ENCODE peak calls at places on chromosomes 12 and 14, in five cellular contexts. B, J, V, P and T are unnamed samples.

GRCh38 chr12:24560867-24561266 is 388.0 kb downstream of the BCAT1 start:
- DNase-seq in V (no peak), P (no peak), B (peak), J (no peak), T (no peak)

GRCh38 chr12:71710276-71711125 is 24.6 kb downstream of the TMEM19 start:
- DNase-seq in B (peak), V (no peak), P (no peak), J (no peak), T (peak)

GRCh38 chr12:131860472-131861260 is 32.5 kb downstream of the MMP17 start:
- DNase-seq in V (no peak), P (peak), J (peak), B (peak), T (peak)

GRCh38 chr12:112183141-112183581 is 57.8 kb downstream of the TRAFD1 start:
- DNase-seq in V (no peak), B (peak), J (no peak), P (peak), T (peak)

GRCh38 chr14:34693228-34693939 is 21.0 kb downstream of the CFL2 start:
- DNase-seq in B (peak), P (peak), J (peak), V (peak), T (peak)

GRCh38 chr12:127681151-127681754 is 585.7 kb upstream of the TMEM132C start:
- DNase-seq in B (no peak), V (no peak), J (no peak), P (no peak), T (no peak)

GRCh38 chr12:25241171-25242020 is 9.3 kb downstream of the KRAS start:
- DNase-seq in P (no peak), J (peak), V (no peak), B (peak), T (no peak)

GRCh38 chr14:101351146-101351545 is 210.1 kb upstream of the DIO3 start:
- DNase-seq in B (no peak), J (no peak), P (no peak), V (no peak), T (no peak)

GRCh38 chr12:43722621-43723020 is 36.0 kb downstream of the PUS7L start:
- DNase-seq in V (no peak), P (no peak), J (no peak), B (no peak), T (no peak)

GRCh38 chr14:68569970-68570409 is 222.9 kb downstream of the ZFP36L1 start:
- DNase-seq in J (no peak), B (no peak), P (no peak), V (peak), T (no peak)

GRCh38 chr14:80845877-80846276 is 95.7 kb downstream of the CEP128 start:
- DNase-seq in J (no peak), B (no peak), V (no peak), P (no peak), T (no peak)

GRCh38 chr12:65649126-65649525 is 175.2 kb upstream of the HMGA2 start:
- DNase-seq in V (no peak), P (no peak), B (peak), J (no peak), T (peak)

GRCh38 chr12:132881853-132882252 is 5.6 kb downstream of the CHFR start:
- DNase-seq in V (no peak), J (no peak), B (peak), P (no peak), T (no peak)

GRCh38 chr14:93857500-93857899 is 69.2 kb upstream of the PRIMA1 start:
- DNase-seq in B (no peak), P (no peak), V (no peak), J (no peak), T (no peak)

GRCh38 chr14:93536945-93537344 is 106.2 kb downstream of the UNC79 start:
- DNase-seq in B (peak), V (no peak), P (no peak), J (no peak), T (peak)

GRCh38 chr14:77250927-77251326 is 20.1 kb downstream of the NGB start:
- DNase-seq in V (no peak), J (no peak), B (no peak), P (no peak), T (no peak)

GRCh38 chr12:82314406-82314892 is 43.7 kb downstream of the CCDC59 start:
- DNase-seq in J (no peak), P (no peak), B (no peak), V (peak), T (peak)

GRCh38 chr12:14272954-14273910 is 92.2 kb upstream of the ATF7IP start:
- DNase-seq in J (peak), B (no peak), V (no peak), P (no peak), T (peak)